ENCODE peak calls at places on chromosomes 16 and 17, in nine cellular contexts. R is GM12892; B is EL; P is ELR; C is BJ; J is nucleus accumbens; N is activated CD4-positive, CD25-positive, alpha-beta regulatory T cell; H is activated CD8-positive, alpha-beta memory T cell treated with anti-CD3 and anti-CD28 coated beads for 48 hours; M is GM23338. Y is an unnamed sample.
A peak's percentile ranks its signal among the peaks of the same experiment; 100 is the strongest.

GRCh38 chr17:17537311-17538099 is 41.3 kb upstream of the RASD1 start:
- DNase-seq in R (no peak), B (peak; percentile 9), P (peak; percentile 25), C (no peak), J (no peak), N (no peak), H (no peak), M (no peak), Y (no peak)

GRCh38 chr17:47119746-47120520 is 69.2 kb downstream of the CDC27 start:
- DNase-seq in R (no peak), B (peak; percentile 80), P (peak; percentile 85), C (peak; percentile 45), J (no peak), N (no peak), H (no peak), M (no peak), Y (no peak)

GRCh38 chr17:81076097-81076754 is 41.3 kb downstream of the BAIAP2 start:
- DNase-seq in R (no peak), B (no peak), P (no peak), C (no peak), J (no peak), N (no peak), H (no peak), M (no peak), Y (no peak)

GRCh38 chr17:3582921-3583320 is 25.3 kb upstream of the TRPV3 start:
- DNase-seq in R (no peak), B (no peak), P (no peak), C (no peak), J (no peak), N (no peak), H (no peak), M (no peak), Y (no peak)

GRCh38 chr16:57013268-57013667 is 23.9 kb downstream of the NLRC5 start:
- DNase-seq in R (no peak), B (peak; percentile 77), P (peak; percentile 90), C (peak; percentile 78), J (no peak), N (no peak), H (no peak), M (no peak), Y (no peak)

GRCh38 chr16:67241008-67241900 is 6.0 kb downstream of the FHOD1 start:
- DNase-seq in R (no peak), B (peak; percentile 97), P (peak; percentile 93), C (peak; percentile 69), J (no peak), N (no peak), H (no peak), M (peak; percentile 36), Y (no peak)

GRCh38 chr17:67441052-67441738 is 64.1 kb downstream of the PITPNC1 start:
- DNase-seq in R (no peak), B (peak; percentile 68), P (peak; percentile 93), C (peak; percentile 11), J (no peak), N (peak; percentile 75), H (peak; percentile 44), M (no peak), Y (no peak)

GRCh38 chr17:42547698-42548069 is 5.0 kb upstream of the HSD17B1 start:
- DNase-seq in R (no peak), B (no peak), P (no peak), C (no peak), J (no peak), N (no peak), H (no peak), M (no peak), Y (no peak)

GRCh38 chr16:14324581-14324980 is 253.5 kb downstream of the MRTFB start:
- DNase-seq in R (no peak), B (peak; percentile 41), P (peak; percentile 17), C (no peak), J (no peak), N (no peak), H (no peak), M (no peak), Y (no peak)

GRCh38 chr16:9092963-9093477 is 1.6 kb downstream of the HAPSTR1 start:
- DNase-seq in R (no peak), B (no peak), P (peak; percentile 36), C (no peak), J (no peak), N (no peak), H (no peak), M (peak; percentile 62), Y (peak; percentile 25)

GRCh38 chr16:75012380-75013081 is 13.7 kb downstream of the ZNRF1 start:
- DNase-seq in R (no peak), B (no peak), P (peak; percentile 33), C (no peak), J (no peak), N (no peak), H (no peak), M (no peak), Y (no peak)

GRCh38 chr16:50430076-50430475 is 61.3 kb upstream of the BRD7 start:
- DNase-seq in R (no peak), B (no peak), P (no peak), C (no peak), J (no peak), N (no peak), H (no peak), M (no peak), Y (no peak)

GRCh38 chr16:81445143-81445922 is 725 bp downstream of the CMIP start:
- DNase-seq in R (peak; percentile 83), B (peak; percentile 44), P (peak; percentile 72), C (no peak), J (peak; percentile 57), N (no peak), H (no peak), M (peak; percentile 73), Y (peak; percentile 49)

GRCh38 chr17:43418441-43419374 is 19.9 kb downstream of the ARL4D start:
- DNase-seq in R (no peak), B (peak; percentile 96), P (peak; percentile 96), C (peak; percentile 76), J (peak; percentile 28), N (no peak), H (no peak), M (peak; percentile 8), Y (no peak)

GRCh38 chr17:63071797-63072196 is 105.8 kb downstream of the TANC2 start:
- DNase-seq in R (no peak), B (no peak), P (no peak), C (no peak), J (no peak), N (no peak), H (no peak), M (no peak), Y (no peak)

GRCh38 chr17:79214940-79215604 is 140.4 kb downstream of the ENGASE start:
- DNase-seq in R (no peak), B (no peak), P (no peak), C (no peak), J (no peak), N (no peak), H (no peak), M (no peak), Y (no peak)

GRCh38 chr17:17795296-17795695 is 41.5 kb downstream of the SREBF1 start:
- DNase-seq in R (no peak), B (no peak), P (no peak), C (no peak), J (no peak), N (no peak), H (no peak), M (no peak), Y (no peak)

GRCh38 chr16:8109510-8110369 is 480.6 kb downstream of the TMEM114 start:
- DNase-seq in R (no peak), B (no peak), P (no peak), C (no peak), J (no peak), N (no peak), H (no peak), M (no peak), Y (no peak)

GRCh38 chr16:68086336-68086821 is 1.2 kb downstream of the NFATC3 start:
- DNase-seq in R (no peak), B (peak; percentile 55), P (peak; percentile 73), C (no peak), J (no peak), N (no peak), H (no peak), M (peak; percentile 59), Y (no peak)

GRCh38 chr16:88347656-88348376 is 34.9 kb upstream of the ZNF469 start:
- DNase-seq in R (peak; percentile 55), B (no peak), P (no peak), C (no peak), J (no peak), N (no peak), H (no peak), M (no peak), Y (peak; percentile 21)

GRCh38 chr16:60776311-60776710 is 1259.9 kb downstream of the CDH8 start:
- DNase-seq in R (no peak), B (no peak), P (no peak), C (no peak), J (no peak), N (no peak), H (no peak), M (no peak), Y (no peak)

GRCh38 chr17:28828294-28829040 is 14.1 kb downstream of the FAM222B start:
- DNase-seq in R (no peak), B (peak; percentile 65), P (no peak), C (peak; percentile 77), J (no peak), N (no peak), H (no peak), M (no peak), Y (no peak)

GRCh38 chr16:53740933-53741531 is 37.1 kb downstream of the FTO start:
- DNase-seq in R (no peak), B (no peak), P (no peak), C (no peak), J (no peak), N (no peak), H (no peak), M (no peak), Y (no peak)

GRCh38 chr17:75910699-75911098 is 6.0 kb upstream of the MRPL38 start:
- DNase-seq in R (no peak), B (no peak), P (no peak), C (no peak), J (no peak), N (no peak), H (no peak), M (peak; percentile 53), Y (no peak)

GRCh38 chr16:85395207-85395912 is 217.8 kb upstream of the GSE1 start:
- DNase-seq in R (no peak), B (peak; percentile 99), P (peak; percentile 99), C (peak; percentile 91), J (no peak), N (no peak), H (no peak), M (no peak), Y (no peak)

GRCh38 chr17:30396129-30396528 is 17.4 kb downstream of the CPD start:
- DNase-seq in R (no peak), B (no peak), P (no peak), C (no peak), J (no peak), N (no peak), H (no peak), M (no peak), Y (no peak)

Y was measured in memory B cell.